ENCODE peak calls at places on chromosomes 16 and 17, in four cellular contexts. K is EL, P is AG08396, M is Daoy. Z is an unnamed sample.

GRCh38 chr16:54135361-54136275 is 151.0 kb downstream of the IRX3 start:
- DNase-seq in K (peak; percentile 77), P (peak; percentile 36), M (no peak), Z (peak; percentile 79)

GRCh38 chr17:43723697-43724359 is 34.8 kb downstream of the SOST start:
- DNase-seq in K (peak; percentile 86), P (peak; percentile 79), M (peak; percentile 84), Z (peak; percentile 73)

GRCh38 chr17:28634211-28634865 is 10.6 kb downstream of the BLTP2 start:
- DNase-seq in K (no peak), P (no peak), M (no peak), Z (no peak)

GRCh38 chr17:49846938-49847712 is 744 bp downstream of the TAC4 start:
- DNase-seq in K (no peak), P (no peak), M (no peak), Z (no peak)

GRCh38 chr16:68470461-68471150 is 22.3 kb upstream of the SMPD3 start:
- DNase-seq in K (no peak), P (no peak), M (no peak), Z (no peak)

GRCh38 chr16:15494231-15494630 is 59.8 kb downstream of the BMERB1 start:
- DNase-seq in K (peak; percentile 49), P (no peak), M (peak; percentile 62), Z (peak; percentile 65)

GRCh38 chr17:47802341-47803022 is 19.1 kb downstream of the OSBPL7 start:
- DNase-seq in K (peak; percentile 42), P (peak; percentile 66), M (peak; percentile 50), Z (peak; percentile 40)

GRCh38 chr16:51553910-51554309 is 402.8 kb upstream of the SALL1 start:
- DNase-seq in K (no peak), P (no peak), M (no peak), Z (no peak)

GRCh38 chr17:77387891-77388290 is 247.1 kb downstream of the SEC14L1 start:
- DNase-seq in K (no peak), P (no peak), M (no peak), Z (no peak)

GRCh38 chr16:74842413-74842812 is 67.8 kb upstream of the FA2H start:
- DNase-seq in K (no peak), P (no peak), M (no peak), Z (no peak)

GRCh38 chr17:67266496-67266895 is 21.5 kb upstream of the HELZ start:
- DNase-seq in K (no peak), P (no peak), M (no peak), Z (no peak)

GRCh38 chr17:51650772-51651171 is 390.4 kb downstream of the UTP18 start:
- DNase-seq in K (no peak), P (no peak), M (no peak), Z (no peak)

GRCh38 chr17:1208966-1209365 is 29.2 kb upstream of the ABR start:
- DNase-seq in K (no peak), P (no peak), M (no peak), Z (no peak)

GRCh38 chr17:42387663-42388380 is 420 bp downstream of the STAT3 start:
- DNase-seq in K (no peak), P (no peak), M (peak; percentile 52), Z (peak; percentile 29)

GRCh38 chr17:73414171-73414955 is 102.6 kb upstream of the CDC42EP4 start:
- DNase-seq in K (no peak), P (no peak), M (no peak), Z (no peak)

GRCh38 chr16:29975811-29976511 is 2.3 kb downstream of the TAOK2 start:
- DNase-seq in K (no peak), P (peak; percentile 12), M (no peak), Z (no peak)

GRCh38 chr17:78284146-78284545 is 52.7 kb downstream of the TMEM235 start:
- DNase-seq in K (no peak), P (no peak), M (no peak), Z (no peak)

GRCh38 chr17:37570527-37571093 is 38.6 kb downstream of the SYNRG start:
- DNase-seq in K (peak; percentile 79), P (peak; percentile 70), M (peak; percentile 82), Z (peak; percentile 43)

GRCh38 chr17:59347975-59348391 is 16.5 kb downstream of the YPEL2 start:
- DNase-seq in K (no peak), P (no peak), M (peak; percentile 8), Z (no peak)

GRCh38 chr16:3950343-3951193 is 70.1 kb upstream of the CREBBP start:
- DNase-seq in K (peak; percentile 98), P (peak; percentile 91), M (peak; percentile 83), Z (peak; percentile 92)

GRCh38 chr17:66491665-66492064 is 189.3 kb downstream of the PRKCA start:
- DNase-seq in K (no peak), P (no peak), M (no peak), Z (no peak)

GRCh38 chr16:89300311-89300975 is 82.9 kb downstream of the ZNF778 start:
- DNase-seq in K (no peak), P (no peak), M (no peak), Z (no peak)

GRCh38 chr16:67170168-67170947 is at the start of gene NOL3:
- DNase-seq in K (peak; percentile 86), P (peak; percentile 90), M (peak; percentile 82), Z (peak; percentile 83)

GRCh38 chr17:50029185-50029584 is 26.7 kb upstream of the ITGA3 start:
- DNase-seq in K (no peak), P (no peak), M (no peak), Z (no peak)

GRCh38 chr17:77649717-77650211 is 308.7 kb upstream of the TNRC6C start:
- DNase-seq in K (peak; percentile 44), P (peak; percentile 41), M (peak; percentile 67), Z (peak; percentile 51)

Z was measured in HCEC 1CT.